ENCODE peak calls at places on chromosomes 1 and 21, in eight cellular contexts. Q, S, K, D, U, L, P and H are unnamed samples.

GRCh38 chr1:121558514-121558913 is 373.7 kb downstream of the SRGAP2C start:
- DNase-seq in Q (no peak), S (peak; percentile 86), K (no peak), D (no peak), U (no peak), L (peak; percentile 15), P (no peak), H (no peak)

GRCh38 chr1:51693420-51694144 is 76.7 kb downstream of the OSBPL9 start:
- DNase-seq in Q (no peak), S (peak; percentile 41), K (no peak), D (no peak), U (no peak), L (no peak), P (no peak), H (no peak)

GRCh38 chr1:150793231-150793630 is 14.8 kb downstream of the CTSK start:
- DNase-seq in Q (no peak), S (no peak), K (no peak), D (no peak), U (no peak), L (no peak), P (no peak), H (no peak)

GRCh38 chr1:153386500-153386901 is 4.4 kb downstream of the S100A8 start:
- DNase-seq in Q (no peak), S (no peak), K (no peak), D (no peak), U (no peak), L (no peak), P (no peak), H (no peak)

GRCh38 chr1:182974792-182975191 is 21.8 kb upstream of the SHCBP1L start:
- DNase-seq in Q (no peak), S (peak; percentile 23), K (no peak), D (no peak), U (no peak), L (no peak), P (no peak), H (no peak)

GRCh38 chr1:112304612-112305011 is 91.4 kb upstream of the CTTNBP2NL start:
- DNase-seq in Q (no peak), S (no peak), K (no peak), D (no peak), U (no peak), L (no peak), P (no peak), H (no peak)

GRCh38 chr1:151347523-151348246 is 633 bp upstream of the RFX5 start:
- DNase-seq in Q (no peak), S (peak; percentile 15), K (no peak), D (no peak), U (no peak), L (no peak), P (no peak), H (no peak)

GRCh38 chr1:48530727-48531351 is 58.8 kb upstream of the SPATA6 start:
- DNase-seq in Q (no peak), S (peak; percentile 17), K (peak; percentile 96), D (peak; percentile 83), U (no peak), L (peak; percentile 38), P (peak; percentile 51), H (peak; percentile 1)

GRCh38 chr21:14120091-14120734 is 90.5 kb downstream of the LIPI start:
- DNase-seq in Q (no peak), S (peak; percentile 29), K (peak; percentile 88), D (no peak), U (no peak), L (no peak), P (peak; percentile 45), H (peak; percentile 5)

GRCh38 chr1:201656670-201657032 is 117.7 kb downstream of the NAV1 start:
- DNase-seq in Q (no peak), S (peak; percentile 42), K (no peak), D (no peak), U (no peak), L (no peak), P (peak; percentile 93), H (no peak)

GRCh38 chr1:208081972-208082371 is 162.2 kb downstream of the PLXNA2 start:
- DNase-seq in Q (no peak), S (no peak), K (no peak), D (no peak), U (no peak), L (no peak), P (no peak), H (no peak)

GRCh38 chr1:36163426-36163825 is 7.5 kb downstream of the MAP7D1 start:
- DNase-seq in Q (no peak), S (no peak), K (no peak), D (no peak), U (no peak), L (no peak), P (no peak), H (no peak)

GRCh38 chr1:35642472-35642955 is 1.2 kb upstream of the PSMB2 start:
- DNase-seq in Q (no peak), S (no peak), K (no peak), D (no peak), U (no peak), L (no peak), P (no peak), H (no peak)

GRCh38 chr1:77966291-77966690 is 12.6 kb downstream of the FUBP1 start:
- DNase-seq in Q (no peak), S (no peak), K (no peak), D (no peak), U (no peak), L (no peak), P (no peak), H (no peak)

GRCh38 chr1:57102957-57103356 is 137.1 kb upstream of the C8B start:
- DNase-seq in Q (no peak), S (no peak), K (no peak), D (no peak), U (no peak), L (no peak), P (no peak), H (no peak)

GRCh38 chr1:171984262-171984661 is 143.0 kb downstream of the DNM3 start:
- DNase-seq in Q (no peak), S (no peak), K (no peak), D (no peak), U (no peak), L (no peak), P (no peak), H (no peak)

GRCh38 chr1:35935436-35935835 is 4.5 kb downstream of the AGO3 start:
- DNase-seq in Q (no peak), S (peak; percentile 35), K (no peak), D (no peak), U (no peak), L (no peak), P (no peak), H (no peak)

GRCh38 chr1:84689514-84690396 is 506 bp downstream of the SSX2IP start:
- DNase-seq in Q (no peak), S (peak; percentile 51), K (peak; percentile 77), D (no peak), U (peak; percentile 32), L (no peak), P (peak; percentile 91), H (no peak)

GRCh38 chr1:24720152-24720551 is 25.1 kb upstream of the CLIC4 start:
- DNase-seq in Q (no peak), S (peak; percentile 76), K (no peak), D (peak; percentile 77), U (peak; percentile 70), L (no peak), P (no peak), H (no peak)

GRCh38 chr1:108592030-108592759 is 32.3 kb downstream of the EEIG2 start:
- DNase-seq in Q (no peak), S (peak; percentile 68), K (no peak), D (no peak), U (no peak), L (no peak), P (no peak), H (peak; percentile 64)

GRCh38 chr1:243890576-243890975 is 40.5 kb upstream of the AKT3 start:
- DNase-seq in Q (no peak), S (peak; percentile 31), K (no peak), D (no peak), U (no peak), L (no peak), P (no peak), H (no peak)

GRCh38 chr1:23742670-23743286 is 493 bp upstream of the ELOA start:
- DNase-seq in Q (no peak), S (no peak), K (no peak), D (no peak), U (no peak), L (no peak), P (no peak), H (no peak)